ENCODE peak calls at places on chromosomes 1 and 21, in four cellular contexts. Y is HEK293T, U is K562, D is HepG2. T is an unnamed sample.

GRCh38 chr21:42609806-42610205 is 43.6 kb upstream of the PDE9A start:
- DNase-seq in Y (no peak), U (peak), D (no peak), T (no peak)

GRCh38 chr1:25902462-25902861 is 3.8 kb downstream of the STMN1 start:
- DNase-seq in Y (no peak), U (no peak), D (no peak), T (no peak)

GRCh38 chr1:245493029-245493428 is 338.2 kb downstream of the KIF26B start:
- DNase-seq in Y (peak), U (peak), D (peak), T (no peak)

GRCh38 chr1:212234431-212235298 is 50.5 kb upstream of the PPP2R5A start:
- DNase-seq in Y (peak), U (peak), D (peak), T (no peak)

GRCh38 chr21:15617968-15618367 is 111.8 kb upstream of the USP25 start:
- DNase-seq in Y (no peak), U (no peak), D (no peak), T (no peak)

GRCh38 chr1:157154940-157155514 is 16.8 kb upstream of the ETV3 start:
- DNase-seq in Y (no peak), U (peak), D (peak), T (no peak)

GRCh38 chr1:25899792-25900191 is 6.4 kb downstream of the STMN1 start:
- DNase-seq in Y (no peak), U (no peak), D (no peak), T (no peak)

GRCh38 chr1:152983234-152983633 is 647 bp upstream of the SPRR1A start:
- DNase-seq in Y (no peak), U (no peak), D (no peak), T (no peak)

GRCh38 chr1:174995916-174996315 is 3.8 kb upstream of the CACYBP start:
- DNase-seq in Y (no peak), U (no peak), D (no peak), T (no peak)

GRCh38 chr1:48552420-48552819 is 80.4 kb upstream of the SPATA6 start:
- DNase-seq in Y (peak), U (no peak), D (peak), T (peak)

GRCh38 chr1:175683491-175684175 is 59.8 kb downstream of the TNR start:
- DNase-seq in Y (no peak), U (no peak), D (no peak), T (no peak)

GRCh38 chr1:15492572-15492971 is 16.7 kb downstream of the CELA2B start:
- DNase-seq in Y (no peak), U (no peak), D (no peak), T (no peak)

GRCh38 chr21:32524010-32524719 is 61.2 kb downstream of the TCP10L start:
- DNase-seq in Y (no peak), U (no peak), D (no peak), T (no peak)

GRCh38 chr1:112704511-112704907 is 2.4 kb downstream of the RHOC start:
- DNase-seq in Y (no peak), U (no peak), D (no peak), T (no peak)

DNA sequence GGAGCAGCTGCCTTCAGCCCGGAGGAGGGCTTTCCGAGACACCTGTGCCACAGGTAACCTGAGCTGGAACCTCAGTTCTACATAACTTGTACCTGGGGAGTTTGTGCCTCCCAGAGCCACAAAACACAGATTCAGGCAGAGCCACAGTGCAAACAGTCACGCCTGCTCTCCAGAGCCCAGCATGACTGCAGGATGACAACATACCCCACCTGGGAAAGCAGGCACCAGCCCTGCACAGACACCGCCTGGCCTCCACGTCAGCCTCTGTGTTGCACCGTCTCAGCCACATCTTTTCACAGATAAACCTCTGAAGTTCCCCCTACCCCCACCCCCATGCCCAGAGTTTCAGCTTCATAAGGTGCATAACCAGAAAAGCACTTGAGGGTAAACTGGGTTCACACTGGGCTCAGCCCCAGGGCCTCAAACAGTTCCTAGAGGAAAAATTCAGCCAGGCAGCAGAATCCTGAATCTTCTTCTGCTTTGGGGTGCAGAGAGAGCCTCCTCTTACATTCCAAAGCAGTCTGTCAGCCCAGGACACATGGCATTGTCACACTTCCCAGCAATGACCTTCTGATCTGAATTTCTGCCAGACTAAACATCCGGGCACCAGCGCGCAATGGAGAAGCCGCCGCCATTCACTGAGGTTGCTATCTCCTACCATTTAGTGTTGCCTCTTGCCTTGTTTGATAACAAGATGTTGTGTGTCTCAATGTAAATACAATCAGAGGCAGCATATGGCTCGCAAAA is 229.4 kb downstream of the TOMM20 start:
- DNase-seq in Y (no peak), U (peak), D (peak), T (peak)
- TF ChIP-seq ELF4 in Y (no peak), U (no peak), D (no peak), T (no peak)

GRCh38 chr1:29428997-29429396 is 192.7 kb downstream of the PTPRU start:
- DNase-seq in Y (no peak), U (no peak), D (no peak), T (no peak)

GRCh38 chr1:29424266-29424665 is 187.9 kb downstream of the PTPRU start:
- DNase-seq in Y (no peak), U (no peak), D (no peak), T (no peak)

GRCh38 chr1:29428216-29428615 is 191.9 kb downstream of the PTPRU start:
- DNase-seq in Y (no peak), U (no peak), D (no peak), T (no peak)

GRCh38 chr1:29425656-29426055 is 189.3 kb downstream of the PTPRU start:
- DNase-seq in Y (no peak), U (no peak), D (no peak), T (no peak)

GRCh38 chr1:29426701-29427279 is 190.5 kb downstream of the PTPRU start:
- DNase-seq in Y (no peak), U (no peak), D (no peak), T (no peak)
- TF ChIP-seq ELF4 in Y (no peak), U (no peak), D (no peak), T (no peak)

GRCh38 chr1:2630498-2631135 is 2.2 kb downstream of the MMEL1 start:
- DNase-seq in Y (no peak), U (no peak), D (no peak), T (no peak)

GRCh38 chr1:2631136-2632050 is 1.4 kb downstream of the MMEL1 start:
- DNase-seq in Y (no peak), U (no peak), D (peak), T (no peak)

GRCh38 chr1:2633401-2633935 is 652 bp upstream of the MMEL1 start:
- DNase-seq in Y (no peak), U (no peak), D (no peak), T (no peak)

GRCh38 chr1:2632561-2633361 is at the start of gene MMEL1:
- DNase-seq in Y (no peak), U (no peak), D (no peak), T (no peak)

GRCh38 chr1:2632051-2632430 is 775 bp downstream of the MMEL1 start:
- DNase-seq in Y (no peak), U (no peak), D (no peak), T (no peak)
- TF ChIP-seq ELF4 in Y (no peak), U (no peak), D (no peak), T (no peak)

DNA sequence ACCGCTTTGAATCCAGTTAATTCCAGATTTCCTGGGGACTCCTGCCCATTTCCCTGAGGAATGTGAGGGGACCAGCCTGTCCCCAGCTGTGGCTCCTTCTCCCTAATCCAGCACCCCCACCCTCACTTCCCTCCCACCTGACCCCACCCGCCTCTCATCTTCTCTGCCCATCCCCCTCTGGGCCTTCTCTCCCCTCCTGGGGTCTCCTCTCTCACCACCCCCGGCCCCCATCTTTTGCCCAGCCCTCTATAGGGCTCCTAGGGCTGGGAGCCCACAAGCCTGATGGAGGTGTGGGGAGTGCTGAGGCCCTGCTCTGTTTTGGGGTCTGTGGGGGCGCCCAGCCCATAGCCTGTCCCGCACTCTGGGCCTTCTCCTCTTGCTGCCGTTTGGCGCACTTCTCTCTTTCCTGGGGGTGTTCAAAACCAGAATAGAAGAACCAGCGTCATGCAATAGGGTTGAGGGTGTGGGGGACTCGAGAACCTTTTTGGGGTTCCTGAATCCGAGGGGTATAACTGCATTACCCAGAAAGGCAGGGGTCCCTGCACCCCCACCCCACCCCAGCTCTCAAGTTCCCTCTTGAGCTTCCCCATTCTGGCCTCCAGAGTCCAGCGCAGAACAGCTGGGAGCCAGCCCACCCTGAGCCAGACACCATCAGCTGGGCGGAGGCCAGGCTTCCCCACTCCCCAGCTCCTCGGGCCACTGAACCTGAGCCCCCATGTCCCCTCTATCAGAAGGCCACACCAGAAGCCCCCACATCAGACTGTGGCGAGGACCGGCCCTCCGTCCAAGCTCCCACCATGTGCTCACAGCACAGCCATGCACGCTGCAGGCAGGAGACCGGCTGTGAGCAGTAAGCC is 25.9 kb upstream of the TNFRSF1B start:
- DNase-seq in Y (no peak), U (no peak), D (no peak), T (no peak)
- TF ChIP-seq ELF4 in Y (no peak), U (no peak), D (no peak), T (no peak)

GRCh38 chr1:84620720-84621313 is 46.6 kb upstream of the CTBS start:
- DNase-seq in Y (peak), U (peak), D (peak), T (peak)
- TF ChIP-seq ELF4 in Y (no peak), U (no peak), D (no peak), T (no peak)

T was measured in WTC11.